ENCODE peak calls at places on chromosomes 3 and 15, in seven cellular contexts. Z is IMR-90, O is mesendoderm, A is uterus, D is substantia nigra, K is stomach, T is left lung. U is an unnamed sample.

GRCh38 chr3:12752803-12753202 is 6.3 kb downstream of the TMEM40 start:
- DNase-seq in O (no peak), K (no peak), A (no peak), D (no peak), T (no peak), Z (peak; percentile 24), U (no peak)

GRCh38 chr3:106829206-106829605 is 548.0 kb upstream of the CCDC54 start:
- DNase-seq in T (no peak), A (no peak), Z (peak; percentile 28), K (no peak), O (peak; percentile 88), D (no peak), U (no peak)

GRCh38 chr3:30180305-30181275 is 425.8 kb upstream of the TGFBR2 start:
- DNase-seq in A (no peak), O (no peak), T (no peak), K (no peak), D (no peak), Z (no peak), U (no peak)

GRCh38 chr15:65303687-65304392 is 637 bp upstream of the RNU5B-1 start:
- DNase-seq in A (peak; percentile 79), O (peak; percentile 94), Z (peak; percentile 43), K (peak; percentile 56), T (no peak), D (peak; percentile 56), U (peak; percentile 62)

GRCh38 chr3:50356553-50356952 is 2.8 kb downstream of the TMEM115 start:
- DNase-seq in A (no peak), K (peak; percentile 60), Z (no peak), D (no peak), T (peak; percentile 57), O (no peak), U (no peak)

GRCh38 chr3:120563356-120564022 is 32.6 kb upstream of the NDUFB4 start:
- DNase-seq in A (no peak), Z (no peak), T (no peak), D (no peak), O (peak; percentile 29), K (no peak), U (no peak)

GRCh38 chr3:175121225-175121624 is 262.1 kb downstream of the NAALADL2 start:
- DNase-seq in T (no peak), K (peak; percentile 50), O (peak; percentile 28), A (no peak), Z (no peak), D (no peak), U (no peak)

GRCh38 chr15:39918688-39919385 is 1.2 kb downstream of the GPR176 start:
- DNase-seq in A (no peak), K (no peak), T (no peak), Z (peak; percentile 93), D (no peak), O (no peak), U (no peak)

GRCh38 chr15:65841121-65841930 is 28.0 kb upstream of the RAB11A start:
- DNase-seq in A (no peak), D (no peak), O (no peak), K (no peak), Z (peak; percentile 22), T (no peak), U (no peak)

GRCh38 chr3:53168175-53168923 is 7.3 kb downstream of the PRKCD start:
- DNase-seq in D (no peak), Z (no peak), A (no peak), K (no peak), O (no peak), T (peak; percentile 81), U (no peak)

GRCh38 chr15:34984884-34985630 is 3.0 kb downstream of the ZNF770 start:
- DNase-seq in D (no peak), Z (peak; percentile 22), K (no peak), A (no peak), T (no peak), O (no peak), U (no peak)

GRCh38 chr15:28909958-28910500 is 24.3 kb downstream of the APBA2 start:
- DNase-seq in D (no peak), K (no peak), O (no peak), T (no peak), A (no peak), Z (no peak), U (no peak)

GRCh38 chr3:120795017-120795648 is 52.6 kb downstream of the GTF2E1 start:
- DNase-seq in D (peak; percentile 48), Z (peak; percentile 82), O (peak; percentile 88), A (peak; percentile 39), K (peak; percentile 74), T (peak; percentile 67), U (peak; percentile 70)

GRCh38 chr3:148707596-148708386 is 10.1 kb downstream of the AGTR1 start:
- DNase-seq in T (no peak), Z (peak; percentile 25), A (no peak), O (no peak), K (no peak), D (no peak), U (no peak)

GRCh38 chr3:72821170-72821781 is 27.0 kb downstream of the SHQ1 start:
- DNase-seq in O (no peak), A (no peak), Z (peak; percentile 53), K (no peak), D (no peak), T (no peak), U (no peak)

GRCh38 chr15:101490408-101490891 is 943 bp upstream of the PCSK6 start:
- DNase-seq in D (no peak), T (no peak), A (no peak), O (no peak), Z (no peak), K (peak; percentile 18), U (no peak)

GRCh38 chr3:123683755-123684154 is 98.9 kb upstream of the HACD2 start:
- DNase-seq in D (no peak), O (no peak), K (no peak), A (no peak), Z (no peak), T (no peak), U (no peak)

GRCh38 chr3:123686254-123686653 is 101.4 kb upstream of the HACD2 start:
- DNase-seq in T (no peak), O (no peak), D (no peak), Z (no peak), K (no peak), A (no peak), U (no peak)

GRCh38 chr3:123685780-123686179 is 100.9 kb upstream of the HACD2 start:
- DNase-seq in A (no peak), T (no peak), D (no peak), Z (no peak), O (no peak), K (no peak), U (no peak)

GRCh38 chr3:123684636-123685035 is 99.8 kb upstream of the HACD2 start:
- DNase-seq in K (no peak), Z (no peak), D (no peak), A (no peak), T (no peak), O (no peak), U (no peak)

GRCh38 chr3:123683146-123683545 is 98.3 kb upstream of the HACD2 start:
- DNase-seq in K (no peak), A (no peak), O (no peak), D (no peak), Z (no peak), T (no peak), U (no peak)
- H3K27ac ChIP-seq in K (peak overlapping the region; percentile 76), A (peak overlapping the region; percentile 96), O (no peak overlapping the region), D (no peak overlapping the region), Z (no peak overlapping the region), T (peak overlapping the region; percentile 38), U (no peak overlapping the region)

GRCh38 chr3:184158394-184158793 is 3.2 kb downstream of the DVL3 start:
- DNase-seq in K (no peak), T (no peak), Z (no peak), A (no peak), D (no peak), O (no peak), U (no peak)
- H3K27ac ChIP-seq in K (peak overlapping the region; percentile 54), T (peak overlapping the region; percentile 28), Z (no peak overlapping the region), A (peak overlapping the region; percentile 95), D (no peak overlapping the region), O (no peak overlapping the region), U (no peak overlapping the region)

GRCh38 chr3:194983620-194984019 is 287.3 kb downstream of the XXYLT1 start:
- DNase-seq in K (no peak), Z (no peak), A (no peak), D (no peak), O (no peak), T (no peak), U (no peak)

GRCh38 chr3:194986208-194987043 is 284.5 kb downstream of the XXYLT1 start:
- DNase-seq in K (peak; percentile 31), A (no peak), Z (no peak), D (no peak), O (no peak), T (peak; percentile 89), U (no peak)

GRCh38 chr3:194984026-194984425 is 286.9 kb downstream of the XXYLT1 start:
- DNase-seq in D (no peak), K (no peak), A (no peak), Z (no peak), T (no peak), O (no peak), U (no peak)

GRCh38 chr3:194984624-194985023 is 286.3 kb downstream of the XXYLT1 start:
- DNase-seq in K (no peak), O (no peak), T (no peak), Z (no peak), D (no peak), A (no peak), U (no peak)

GRCh38 chr3:194985031-194985578 is 285.9 kb downstream of the XXYLT1 start:
- DNase-seq in Z (peak; percentile 47), T (peak; percentile 91), K (peak; percentile 74), D (peak; percentile 24), A (peak; percentile 54), O (peak; percentile 97), U (peak; percentile 35)
- H3K27ac ChIP-seq in Z (no peak overlapping the region), T (peak overlapping the region; percentile 42), K (peak overlapping the region; percentile 24), D (no peak overlapping the region), A (no peak overlapping the region), O (no peak overlapping the region), U (no peak overlapping the region)

GRCh38 chr3:15063656-15064286 is 1.3 kb downstream of the MRPS25 start:
- DNase-seq in Z (no peak), D (no peak), T (no peak), O (no peak), K (no peak), A (no peak), U (no peak)

GRCh38 chr3:15063238-15063637 is 1.9 kb downstream of the MRPS25 start:
- DNase-seq in O (no peak), Z (no peak), K (no peak), T (no peak), A (no peak), D (no peak), U (no peak)

GRCh38 chr3:15065550-15066007 is 464 bp upstream of the MRPS25 start:
- DNase-seq in O (no peak), T (no peak), Z (no peak), K (no peak), A (no peak), D (no peak), U (no peak)

GRCh38 chr3:15064835-15065549 is at the start of gene MRPS25:
- DNase-seq in D (peak; percentile 77), Z (peak; percentile 92), A (peak; percentile 88), O (peak; percentile 95), K (peak; percentile 92), T (peak; percentile 99), U (peak; percentile 86)

DNA sequence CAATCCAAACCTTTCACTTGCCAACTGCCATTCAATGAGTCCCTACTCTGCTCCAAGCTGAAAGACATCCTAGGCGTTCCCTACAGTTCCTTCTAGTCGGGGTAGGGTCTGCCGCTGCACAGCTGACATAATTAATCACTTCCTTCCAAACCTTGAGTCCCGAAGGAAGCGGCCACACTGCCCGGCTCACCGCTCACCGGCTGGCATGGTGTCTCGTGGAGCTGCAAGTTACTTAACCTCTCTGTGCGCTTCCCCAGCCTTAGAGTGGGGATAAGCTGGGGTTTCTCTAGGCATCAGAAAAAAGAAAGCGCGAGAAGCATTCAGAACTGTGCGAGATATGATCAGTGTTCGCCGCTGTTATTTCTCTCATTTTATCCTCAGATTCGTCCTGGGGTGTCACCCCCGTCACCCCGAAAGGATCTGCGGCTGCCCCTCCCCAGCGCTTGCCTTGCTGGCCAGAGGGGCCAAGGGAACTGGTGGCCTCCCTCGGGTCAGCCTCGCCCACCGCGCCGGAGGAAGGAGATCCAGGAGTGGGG is 748 bp downstream of the MRPS25 start:
- DNase-seq in T (no peak), K (no peak), O (peak; percentile 37), Z (peak; percentile 25), D (no peak), A (no peak), U (no peak)
- H3K27ac ChIP-seq in T (peak overlapping the region; percentile 83), K (peak overlapping the region; percentile 85), O (no peak overlapping the region), Z (peak overlapping the region; percentile 92), D (peak overlapping the region; percentile 74), A (peak overlapping the region; percentile 79), U (no peak overlapping the region)